ENCODE peak calls at places on chromosomes 13 and 19, in five cellular contexts. F is thoracic aorta, A is ovary, Y is endodermal cell, T is HepG2. R is an unnamed sample.

GRCh38 chr13:39777527-39778061 is 122.1 kb downstream of the COG6 start:
- DNase-seq in A (no peak), Y (peak; percentile 59), T (no peak), F (no peak), R (peak; percentile 55)

GRCh38 chr19:51108066-51108804 is at the start of gene CTU1:
- DNase-seq in A (peak; percentile 97), T (peak; percentile 98), Y (peak; percentile 99), F (peak; percentile 97), R (peak; percentile 98)

GRCh38 chr13:29754486-29754806 is 96.0 kb downstream of the UBL3 start:
- DNase-seq in T (peak; percentile 47), Y (peak; percentile 73), F (no peak), A (no peak), R (no peak)

GRCh38 chr13:88031980-88032562 is 360.9 kb downstream of the SLITRK5 start:
- DNase-seq in T (no peak), A (no peak), F (no peak), Y (no peak), R (no peak)

GRCh38 chr19:47805313-47805712 is 962 bp upstream of the TPRX1 start:
- DNase-seq in T (no peak), F (no peak), Y (no peak), A (no peak), R (no peak)

GRCh38 chr19:19552811-19553210 is 14.7 kb downstream of the CILP2 start:
- DNase-seq in T (no peak), Y (peak; percentile 92), A (no peak), F (no peak), R (no peak)

GRCh38 chr13:28045861-28046260 is 54.5 kb downstream of the FLT3 start:
- DNase-seq in T (no peak), F (no peak), Y (no peak), A (no peak), R (no peak)

GRCh38 chr13:113562085-113562749 is 22.3 kb upstream of the TFDP1 start:
- DNase-seq in Y (peak; percentile 93), F (no peak), A (peak; percentile 80), T (peak; percentile 65), R (peak; percentile 48)

GRCh38 chr13:30463820-30464495 is 1.8 kb downstream of the HMGB1 start:
- DNase-seq in F (no peak), A (no peak), T (peak; percentile 70), Y (peak; percentile 65), R (no peak)

GRCh38 chr19:4916292-4917082 is 7.2 kb downstream of the UHRF1 start:
- DNase-seq in T (no peak), A (no peak), F (no peak), Y (no peak), R (no peak)

GRCh38 chr19:53908933-53909415 is at the start of gene CACNG7:
- DNase-seq in F (no peak), Y (peak; percentile 78), A (no peak), T (no peak), R (no peak)

GRCh38 chr13:100848304-100848703 is 173.7 kb upstream of the TMTC4 start:
- DNase-seq in T (no peak), A (no peak), Y (peak; percentile 53), F (no peak), R (no peak)

GRCh38 chr19:19386373-19386869 is 19.1 kb upstream of the GATAD2A start:
- DNase-seq in A (no peak), Y (no peak), T (no peak), F (no peak), R (no peak)

GRCh38 chr13:106467406-106468122 is 67.9 kb downstream of the EFNB2 start:
- DNase-seq in Y (peak; percentile 56), A (no peak), T (no peak), F (no peak), R (no peak)

GRCh38 chr13:98279473-98280175 is 102.6 kb upstream of the RNF113B start:
- DNase-seq in A (no peak), F (no peak), Y (peak; percentile 72), T (no peak), R (no peak)

GRCh38 chr13:98496239-98496668 is 80.7 kb downstream of the STK24 start:
- DNase-seq in F (no peak), T (peak; percentile 27), Y (peak; percentile 55), A (no peak), R (no peak)

GRCh38 chr13:40120781-40121180 is 465.3 kb downstream of the COG6 start:
- DNase-seq in A (no peak), T (no peak), F (no peak), Y (no peak), R (no peak)

GRCh38 chr19:34459614-34460013 is 21.9 kb upstream of the WTIP start:
- DNase-seq in T (no peak), Y (no peak), A (no peak), F (no peak), R (no peak)

GRCh38 chr19:10100163-10100785 is 2.2 kb downstream of the ANGPTL6 start:
- DNase-seq in F (no peak), A (no peak), Y (no peak), T (no peak), R (no peak)

GRCh38 chr19:10206226-10206873 is 11.6 kb upstream of the DNMT1 start:
- DNase-seq in A (no peak), Y (no peak), T (peak; percentile 45), F (no peak), R (no peak)

GRCh38 chr19:9128171-9128570 is 1.4 kb upstream of the OR7G3 start:
- DNase-seq in A (no peak), T (no peak), F (no peak), Y (no peak), R (no peak)

GRCh38 chr13:101618440-101619187 is 166.1 kb downstream of the ITGBL1 start:
- DNase-seq in F (no peak), Y (no peak), A (no peak), T (no peak), R (no peak)

GRCh38 chr13:19834704-19835103 is 28.7 kb downstream of the ZMYM5 start:
- DNase-seq in A (no peak), Y (peak; percentile 13), T (no peak), F (no peak), R (no peak)

DNA sequence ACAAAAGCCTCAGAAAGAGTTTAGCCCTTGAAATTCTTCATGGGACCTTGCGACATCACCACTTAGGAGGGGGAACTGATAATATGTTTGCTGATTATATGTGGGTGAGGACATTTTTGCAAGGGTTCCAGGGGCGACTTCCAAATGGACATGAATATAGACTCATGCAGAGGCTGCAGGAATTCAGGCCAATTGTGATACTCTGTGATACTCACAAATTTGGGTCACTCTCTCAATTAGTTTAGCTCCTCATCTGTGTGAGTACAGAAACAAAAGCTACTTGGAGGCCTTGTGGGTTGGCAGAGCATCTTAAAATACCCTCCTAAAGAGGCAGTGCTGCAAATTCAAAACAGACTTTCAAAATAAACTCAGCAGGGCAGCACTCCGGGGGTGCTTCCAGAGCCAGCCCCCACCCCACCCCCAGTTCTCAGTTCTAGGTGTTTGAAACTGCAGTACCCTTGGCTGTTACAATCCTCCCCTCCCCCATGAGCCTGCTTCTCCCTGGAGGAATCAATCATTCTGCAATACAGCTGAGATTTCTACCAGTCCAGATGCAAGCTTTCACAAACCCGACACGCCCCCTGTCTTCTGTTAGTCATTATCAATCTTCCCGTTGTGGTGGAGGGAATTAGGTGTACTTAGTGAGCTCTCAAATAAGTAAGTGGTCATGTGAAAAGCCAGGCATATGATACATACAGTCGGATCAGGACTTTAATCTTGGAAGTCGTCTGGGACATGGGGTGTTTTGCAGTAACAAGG is 96.9 kb upstream of the MBNL2 start:
- DNase-seq in F (no peak), A (no peak), Y (no peak), T (peak; percentile 17), R (no peak)
- H3K27ac ChIP-seq in F (no peak overlapping the region), A (peak overlapping the region; percentile 35), Y (no peak overlapping the region), T (no peak overlapping the region), R (peak overlapping the region; percentile 41)

GRCh38 chr19:1210227-1210538 is 4.6 kb downstream of the STK11 start:
- DNase-seq in Y (no peak), A (no peak), T (no peak), F (no peak), R (no peak)
- H3K27ac ChIP-seq in Y (peak overlapping the region; percentile 37), A (no peak overlapping the region), T (peak overlapping the region; percentile 34), F (peak overlapping the region; percentile 9), R (no peak overlapping the region)

GRCh38 chr13:72820898-72821279 is 39.0 kb downstream of the PIBF1 start:
- DNase-seq in T (no peak), A (no peak), Y (peak; percentile 41), F (no peak), R (no peak)
- H3K27ac ChIP-seq in T (no peak overlapping the region), A (no peak overlapping the region), Y (no peak overlapping the region), F (no peak overlapping the region), R (no peak overlapping the region)

GRCh38 chr19:3433805-3434540 is 46.4 kb downstream of the SMIM24 start:
- DNase-seq in T (no peak), A (no peak), F (no peak), Y (no peak), R (no peak)
- H3K27ac ChIP-seq in T (peak overlapping the region; percentile 77), A (peak overlapping the region; percentile 69), F (peak overlapping the region; percentile 58), Y (no peak overlapping the region), R (peak overlapping the region; percentile 89)

R was measured in AG04450.